ENCODE peak calls at places on chromosomes 13 and 19, in four cellular contexts. S is H9, F is H1, P is IMR-90. X is an unnamed sample.

GRCh38 chr13:40221460-40222201 is 444.8 kb downstream of the FOXO1 start:
- DNase-seq in S (no peak), P (no peak), F (no peak), X (no peak)

GRCh38 chr19:1699386-1699785 is 47.0 kb upstream of the TCF3 start:
- DNase-seq in P (no peak), S (no peak), F (no peak), X (no peak)

GRCh38 chr13:30735025-30735967 is at the start of gene ALOX5AP:
- DNase-seq in F (no peak), S (no peak), P (no peak), X (no peak)

GRCh38 chr13:32850311-32851052 is 165.7 kb upstream of the KL start:
- DNase-seq in P (no peak), F (peak), S (no peak), X (no peak)

GRCh38 chr13:99003851-99004471 is 26.1 kb upstream of the DOCK9 start:
- DNase-seq in P (no peak), S (no peak), F (no peak), X (no peak)

GRCh38 chr19:21109116-21109515 is 27.1 kb downstream of the ZNF714 start:
- DNase-seq in F (no peak), S (no peak), P (peak), X (no peak)

GRCh38 chr19:10120538-10121198 is 969 bp upstream of the EIF3G start:
- DNase-seq in P (peak), F (no peak), S (no peak), X (no peak)

GRCh38 chr19:34256835-34257558 is 2.6 kb downstream of the GARRE1 start:
- DNase-seq in P (no peak), F (no peak), S (no peak), X (no peak)

GRCh38 chr19:5145521-5146511 is 176.9 kb downstream of the KDM4B start:
- DNase-seq in S (no peak), F (no peak), P (no peak), X (no peak)

GRCh38 chr19:18803550-18804138 is 12.5 kb upstream of the COMP start:
- DNase-seq in S (no peak), F (no peak), P (no peak), X (no peak)

GRCh38 chr19:19294914-19295313 is 21.8 kb upstream of the TM6SF2 start:
- DNase-seq in S (no peak), F (no peak), P (no peak), X (no peak)

GRCh38 chr19:17460372-17461230 is at the start of gene NXNL1:
- DNase-seq in F (no peak), S (no peak), P (no peak), X (no peak)

GRCh38 chr19:1133471-1133929 is 29.7 kb downstream of the GPX4 start:
- DNase-seq in P (no peak), F (peak), S (peak), X (peak)

GRCh38 chr13:97283888-97284287 is 61.8 kb downstream of the MBNL2 start:
- DNase-seq in S (no peak), F (no peak), P (no peak), X (no peak)

GRCh38 chr19:2923510-2923909 is 21.3 kb downstream of the ZNF77 start:
- DNase-seq in F (no peak), S (no peak), P (peak), X (no peak)

GRCh38 chr13:29573190-29573589 is 22.3 kb downstream of the SLC7A1 start:
- DNase-seq in S (no peak), F (no peak), P (peak), X (no peak)

GRCh38 chr19:12611361-12611699 is 610 bp downstream of the ZNF791 start:
- DNase-seq in P (peak), F (peak), S (peak), X (peak)

GRCh38 chr13:110403315-110403714 is 96.2 kb downstream of the COL4A2 start:
- DNase-seq in P (peak), S (no peak), F (no peak), X (no peak)
- H3K56ac ChIP-seq in P (peak), S (no peak), F (no peak), X (no peak)

GRCh38 chr19:38361633-38362075 is 12.7 kb upstream of the PSMD8 start:
- DNase-seq in S (peak), F (peak), P (peak), X (peak)
- H3K56ac ChIP-seq in S (no peak), F (peak), P (no peak), X (peak)

GRCh38 chr13:93698016-93698613 is 471.5 kb downstream of the GPC6 start:
- DNase-seq in S (no peak), F (no peak), P (no peak), X (no peak)

DNA sequence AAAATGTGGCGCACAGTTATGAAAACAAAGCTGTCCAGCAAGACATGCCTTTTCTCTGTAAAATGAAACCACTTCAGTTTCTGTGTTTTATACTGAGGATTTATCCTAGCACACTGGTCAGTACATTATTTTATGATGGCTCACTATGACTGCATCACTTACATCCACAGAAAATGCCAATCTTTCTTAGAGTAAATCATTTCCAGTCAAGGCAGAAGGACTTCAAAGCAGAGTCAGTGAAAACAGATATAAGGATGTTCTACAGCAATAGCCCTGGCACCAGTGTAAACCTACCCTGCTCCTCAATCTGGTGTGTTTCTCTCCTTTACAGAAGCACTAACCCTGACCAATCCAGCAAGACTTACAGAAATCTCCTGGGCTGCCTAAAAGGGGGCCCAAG is 473.5 kb downstream of the GPC6 start:
- DNase-seq in F (no peak), P (peak), S (no peak), X (no peak)
- H3K56ac ChIP-seq in F (no peak), P (no peak), S (no peak), X (no peak)

DNA sequence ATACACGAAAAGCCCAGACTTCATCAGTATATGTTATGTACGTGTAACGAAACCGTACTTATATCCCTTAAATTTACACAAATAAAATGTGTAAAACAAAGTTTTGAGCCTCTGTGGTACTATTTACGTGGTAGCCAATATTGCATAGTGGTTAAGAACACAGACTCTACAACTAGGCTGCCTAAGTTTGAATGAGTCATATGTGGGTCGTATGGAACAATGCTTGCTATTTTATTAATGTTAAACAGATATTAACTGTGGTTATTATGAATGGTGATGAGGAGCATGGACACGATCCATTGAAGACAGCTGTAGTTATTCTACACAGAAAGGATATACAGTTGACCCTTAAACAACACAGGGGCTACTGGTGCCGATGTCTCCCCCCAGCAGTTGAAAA is 42.5 kb downstream of the DPY19L3 start:
- DNase-seq in F (no peak), S (no peak), P (peak), X (no peak)
- H3K56ac ChIP-seq in F (no peak), S (no peak), P (no peak), X (no peak)

DNA sequence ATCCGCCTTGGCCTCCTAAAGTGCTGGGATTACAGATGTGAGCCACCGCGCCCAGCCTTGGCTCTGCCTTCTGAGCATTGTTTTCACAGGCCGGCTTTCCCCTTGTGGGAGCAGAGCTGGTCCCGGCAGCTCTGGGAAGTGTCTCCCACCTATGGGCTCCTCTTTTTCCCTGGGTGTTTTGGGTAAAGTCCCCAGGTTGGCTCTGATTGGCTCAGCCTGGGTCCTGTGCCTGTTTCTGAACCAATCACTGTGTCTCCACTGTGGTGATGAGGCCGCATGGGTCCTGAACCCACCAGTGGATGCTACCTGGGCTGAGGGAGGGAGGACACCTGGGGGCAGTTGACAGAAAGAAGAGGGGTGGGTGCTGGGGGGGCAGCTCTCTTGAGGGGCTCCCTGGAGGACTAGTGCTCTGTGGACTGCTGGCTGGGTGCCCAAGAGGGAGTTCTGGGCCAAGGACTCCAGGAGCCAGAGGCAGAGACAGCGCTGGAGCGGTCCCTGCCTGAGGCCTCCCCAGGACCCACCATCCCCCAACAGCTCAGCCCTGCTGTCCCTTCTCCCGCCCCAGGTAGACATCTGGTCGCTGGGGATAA is 19.6 kb upstream of the NCCRP1 start:
- DNase-seq in P (no peak), F (no peak), S (no peak), X (no peak)
- H3K56ac ChIP-seq in P (no peak), F (no peak), S (no peak), X (no peak)

DNA sequence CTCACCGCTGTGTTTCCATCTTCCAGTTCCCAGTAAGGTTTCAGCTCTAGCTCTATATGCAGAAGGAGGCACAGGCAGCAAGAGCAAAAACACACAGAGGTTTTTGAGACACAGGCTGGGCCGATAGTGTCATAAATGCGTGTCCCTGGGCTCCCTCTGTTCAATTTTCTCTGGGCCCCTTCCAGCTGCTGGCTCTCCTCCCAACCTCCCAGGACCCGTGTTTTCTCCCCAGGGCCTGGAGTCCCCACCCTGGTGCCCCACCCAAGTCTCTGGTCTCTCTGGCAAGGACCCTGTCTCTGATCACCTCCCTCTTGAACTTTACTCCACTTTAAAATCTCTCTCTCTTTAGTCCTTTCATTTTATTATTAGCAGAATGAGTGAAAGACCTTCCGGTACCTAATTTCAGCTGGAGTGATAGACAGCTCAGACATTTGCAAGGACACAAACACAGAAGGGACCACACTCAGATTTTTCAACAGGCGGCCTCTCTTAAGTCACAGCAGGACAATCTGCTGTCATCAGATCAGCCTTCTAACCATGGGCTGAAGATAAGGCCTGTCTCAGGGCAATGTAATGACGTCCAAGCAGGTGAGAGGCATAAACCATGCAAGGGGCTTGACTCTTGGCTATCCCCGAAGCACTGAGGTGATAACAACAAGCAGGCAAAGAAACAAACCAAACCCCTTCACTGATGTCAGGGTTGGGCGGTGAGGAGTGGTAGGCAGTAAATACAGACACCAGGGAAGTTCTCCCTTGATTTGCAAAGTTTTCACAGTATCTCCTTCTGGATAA is 190.0 kb upstream of the IRS2 start:
- DNase-seq in F (no peak), P (no peak), S (no peak), X (peak)
- H3K56ac ChIP-seq in F (no peak), P (no peak), S (no peak), X (no peak)

GRCh38 chr19:48629599-48630288 is 7.4 kb downstream of the DBP start:
- DNase-seq in P (no peak), F (peak), S (peak), X (peak)

GRCh38 chr19:48627865-48628314 is 8.6 kb downstream of the SPHK2 start:
- DNase-seq in S (peak), F (no peak), P (no peak), X (no peak)

GRCh38 chr19:48629297-48629598 is 7.9 kb downstream of the DBP start:
- DNase-seq in F (no peak), S (no peak), P (no peak), X (no peak)

GRCh38 chr19:48627211-48627864 is 8.0 kb downstream of the SPHK2 start:
- DNase-seq in S (peak), P (no peak), F (no peak), X (peak)

DNA sequence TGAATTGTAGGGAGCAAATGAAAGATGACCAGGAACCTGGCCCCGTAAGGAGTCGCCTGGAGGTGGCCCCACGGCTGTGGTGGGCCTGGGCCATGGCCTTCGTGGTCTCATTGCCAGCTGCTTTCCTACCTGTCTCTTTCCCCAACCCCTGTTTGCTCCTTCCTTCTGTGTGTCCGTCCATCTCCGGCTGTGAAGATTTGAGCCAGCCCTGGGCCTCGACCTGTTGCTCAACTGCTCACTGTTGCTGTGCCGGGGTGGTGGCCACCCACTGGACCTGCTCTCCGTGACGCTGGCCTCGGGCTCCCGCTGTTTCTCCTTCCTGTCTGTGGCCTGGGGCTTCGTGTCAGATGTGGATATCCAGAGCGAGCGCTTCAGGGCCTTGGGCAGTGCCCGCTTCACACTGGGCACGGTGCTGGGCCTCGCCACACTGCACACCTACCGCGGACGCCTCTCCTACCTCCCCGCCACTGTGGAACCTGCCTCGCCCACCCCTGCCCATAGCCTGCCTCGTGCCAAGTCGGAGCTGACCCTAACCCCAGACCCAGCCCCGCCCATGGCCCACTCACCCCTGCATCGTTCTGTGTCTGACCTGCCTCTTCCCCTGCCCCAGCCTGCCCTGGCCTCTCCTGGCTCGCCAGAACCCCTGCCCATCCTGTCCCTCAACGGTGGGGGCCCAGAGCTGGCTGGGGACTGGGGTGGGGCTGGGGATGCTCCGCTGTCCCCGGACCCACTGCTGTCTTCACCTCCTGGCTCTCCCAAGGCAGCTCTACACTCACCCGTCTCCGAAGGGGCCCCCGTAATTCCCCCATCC is 8.5 kb downstream of the DBP start:
- DNase-seq in S (peak), P (no peak), F (no peak), X (no peak)
- H3K56ac ChIP-seq in S (no peak), P (no peak), F (no peak), X (no peak)